ENCODE peak calls at places on chromosomes 11 and 22, in ten cellular contexts. N is neuronal stem cell; T is tibial nerve; F is GM23248; Y is OCI-LY7; R is IMR-90; V is RWPE1; Q is transverse colon; L is CD8-positive, alpha-beta memory T cell; S is effector memory CD4-positive, alpha-beta T cell. M is an unnamed sample.
A peak's percentile ranks its signal among the peaks of the same experiment; 100 is the strongest.

GRCh38 chr22:20781272-20781990 is 7.5 kb downstream of the SERPIND1 start:
- DNase-seq in N (no peak), T (no peak), F (peak; percentile 38), Y (no peak), R (peak; percentile 21), V (no peak), Q (no peak), L (no peak), S (no peak), M (no peak)

GRCh38 chr11:118095493-118095892 is 8.7 kb upstream of the SMIM35 start:
- DNase-seq in N (no peak), T (no peak), F (no peak), Y (no peak), R (no peak), V (no peak), Q (no peak), L (no peak), S (no peak), M (no peak)

GRCh38 chr11:3221408-3222002 is 2.9 kb upstream of the MRGPRG start:
- DNase-seq in N (no peak), T (no peak), F (peak; percentile 10), Y (no peak), R (no peak), V (no peak), Q (no peak), L (no peak), S (no peak), M (no peak)

GRCh38 chr22:37904572-37905533 is 1.2 kb upstream of the MICALL1 start:
- DNase-seq in N (no peak), T (no peak), F (peak; percentile 99), Y (no peak), R (peak; percentile 99), V (peak; percentile 93), Q (peak; percentile 33), L (no peak), S (no peak), M (no peak)

GRCh38 chr11:73240190-73240781 is 22.2 kb downstream of the P2RY2 start:
- DNase-seq in N (no peak), T (no peak), F (peak; percentile 87), Y (no peak), R (peak; percentile 72), V (no peak), Q (no peak), L (no peak), S (no peak), M (no peak)

GRCh38 chr22:21755855-21756284 is 20.3 kb upstream of the YPEL1 start:
- DNase-seq in N (no peak), T (no peak), F (peak; percentile 97), Y (no peak), R (peak; percentile 90), V (peak; percentile 41), Q (no peak), L (no peak), S (no peak), M (no peak)

GRCh38 chr22:20261848-20262581 is 6.1 kb downstream of the RTN4R start:
- DNase-seq in N (no peak), T (no peak), F (no peak), Y (no peak), R (no peak), V (no peak), Q (no peak), L (no peak), S (no peak), M (no peak)

GRCh38 chr22:43774318-43774717 is 37.8 kb downstream of the EFCAB6 start:
- DNase-seq in N (no peak), T (no peak), F (no peak), Y (no peak), R (no peak), V (no peak), Q (no peak), L (no peak), S (no peak), M (no peak)

GRCh38 chr11:71286701-71287643 is 34.6 kb upstream of the SHANK2 start:
- DNase-seq in N (no peak), T (no peak), F (peak; percentile 98), Y (no peak), R (peak; percentile 92), V (peak; percentile 74), Q (peak; percentile 60), L (no peak), S (no peak), M (no peak)

GRCh38 chr11:15158351-15159015 is 43.8 kb downstream of the INSC start:
- DNase-seq in N (no peak), T (no peak), F (peak; percentile 86), Y (no peak), R (peak; percentile 88), V (no peak), Q (no peak), L (no peak), S (no peak), M (no peak)

GRCh38 chr11:17748761-17749721 is 14.5 kb downstream of the KCNC1 start:
- DNase-seq in N (no peak), T (no peak), F (no peak), Y (no peak), R (no peak), V (no peak), Q (no peak), L (no peak), S (no peak), M (no peak)

GRCh38 chr11:72629266-72629665 is 45.0 kb downstream of the PDE2A start:
- DNase-seq in N (no peak), T (no peak), F (peak; percentile 25), Y (no peak), R (no peak), V (no peak), Q (peak; percentile 67), L (no peak), S (no peak), M (no peak)

GRCh38 chr11:14577835-14578529 is 57.8 kb upstream of the PSMA1 start:
- DNase-seq in N (no peak), T (no peak), F (no peak), Y (no peak), R (no peak), V (no peak), Q (no peak), L (peak; percentile 40), S (no peak), M (no peak)

GRCh38 chr11:115942043-115942442 is 437.8 kb upstream of the CADM1 start:
- DNase-seq in N (no peak), T (no peak), F (no peak), Y (no peak), R (no peak), V (no peak), Q (no peak), L (no peak), S (no peak), M (no peak)

GRCh38 chr22:45684169-45684568 is 12.5 kb downstream of the ATXN10 start:
- DNase-seq in N (no peak), T (no peak), F (no peak), Y (no peak), R (peak; percentile 46), V (no peak), Q (no peak), L (no peak), S (no peak), M (no peak)

GRCh38 chr11:64659417-64660144 is 63.4 kb downstream of the NRXN2 start:
- DNase-seq in N (no peak), T (no peak), F (peak; percentile 97), Y (no peak), R (peak; percentile 93), V (peak; percentile 76), Q (no peak), L (no peak), S (no peak), M (no peak)

GRCh38 chr22:27612075-27612474 is 189.5 kb downstream of the MN1 start:
- DNase-seq in N (no peak), T (no peak), F (no peak), Y (no peak), R (no peak), V (no peak), Q (no peak), L (no peak), S (no peak), M (no peak)

GRCh38 chr22:35361001-35361551 is 19.8 kb upstream of the HMOX1 start:
- DNase-seq in N (no peak), T (no peak), F (no peak), Y (no peak), R (no peak), V (no peak), Q (no peak), L (no peak), S (no peak), M (no peak)

GRCh38 chr11:41431784-41432183 is 27.7 kb downstream of the LRRC4C start:
- DNase-seq in N (no peak), T (no peak), F (no peak), Y (peak; percentile 29), R (no peak), V (peak; percentile 8), Q (no peak), L (no peak), S (no peak), M (no peak)

GRCh38 chr11:12236744-12237101 is 126.3 kb downstream of the MICAL2 start:
- DNase-seq in N (no peak), T (no peak), F (no peak), Y (no peak), R (no peak), V (no peak), Q (no peak), L (no peak), S (no peak), M (no peak)
- H3K27ac ChIP-seq in N (no peak overlapping the region), T (peak overlapping the region; percentile 85), F (peak overlapping the region; percentile 38), Y (no peak overlapping the region), R (no peak overlapping the region), V (no peak overlapping the region), Q (peak overlapping the region; percentile 78), L (no peak overlapping the region), S (no peak overlapping the region), M (no peak overlapping the region)

GRCh38 chr11:36213050-36213840 is 76.0 kb downstream of the COMMD9 start:
- DNase-seq in N (no peak), T (no peak), F (no peak), Y (no peak), R (no peak), V (no peak), Q (no peak), L (no peak), S (no peak), M (peak; percentile 32)
- H3K27ac ChIP-seq in N (peak overlapping the region; percentile 95), T (no peak overlapping the region), F (no peak overlapping the region), Y (no peak overlapping the region), R (no peak overlapping the region), V (no peak overlapping the region), Q (no peak overlapping the region), L (no peak overlapping the region), S (no peak overlapping the region), M (peak overlapping the region; percentile 84)

GRCh38 chr22:30712094-30712493 is 17.4 kb downstream of the OSBP2 start:
- DNase-seq in N (no peak), T (no peak), F (no peak), Y (no peak), R (no peak), V (no peak), Q (no peak), L (no peak), S (no peak), M (no peak)
- H3K27ac ChIP-seq in N (no peak overlapping the region), T (no peak overlapping the region), F (no peak overlapping the region), Y (no peak overlapping the region), R (no peak overlapping the region), V (no peak overlapping the region), Q (no peak overlapping the region), L (no peak overlapping the region), S (no peak overlapping the region), M (no peak overlapping the region)

GRCh38 chr11:67497656-67498291 is 7.4 kb downstream of the PITPNM1 start:
- DNase-seq in N (no peak), T (no peak), F (no peak), Y (no peak), R (no peak), V (no peak), Q (no peak), L (no peak), S (no peak), M (no peak)
- H3K27ac ChIP-seq in N (no peak overlapping the region), T (no peak overlapping the region), F (no peak overlapping the region), Y (no peak overlapping the region), R (no peak overlapping the region), V (peak overlapping the region; percentile 28), Q (no peak overlapping the region), L (no peak overlapping the region), S (no peak overlapping the region), M (no peak overlapping the region)

M was measured in caudate nucleus.